ENCODE peak calls at places on chromosome 20, in five cellular contexts. T is breast epithelium, W is trophoblast cell, D is suprapubic skin, G is hepatocyte. S is an unnamed sample.

GRCh38 chr20:3712279-3712873 is at the start of gene SIGLEC1:
- DNase-seq in W (peak), G (no peak), D (no peak), T (no peak), S (no peak)

GRCh38 chr20:62489186-62489939 is 13.6 kb upstream of the GATA5 start:
- DNase-seq in D (no peak), G (peak), T (no peak), W (no peak), S (no peak)

GRCh38 chr20:32247957-32248497 is 29.4 kb upstream of the KIF3B start:
- DNase-seq in G (no peak), T (no peak), D (no peak), W (peak), S (no peak)

GRCh38 chr20:21607971-21608735 is 94.3 kb upstream of the NKX2-2 start:
- DNase-seq in G (no peak), D (no peak), T (peak), W (no peak), S (no peak)

GRCh38 chr20:23203951-23204730 is 118.0 kb upstream of the CD93 start:
- DNase-seq in D (no peak), G (no peak), W (no peak), T (no peak), S (peak)

GRCh38 chr20:34526466-34526865 is 10.2 kb downstream of the DYNLRB1 start:
- DNase-seq in T (no peak), W (no peak), D (peak), G (no peak), S (no peak)

GRCh38 chr20:35326021-35326731 is 34.0 kb upstream of the FAM83C start:
- DNase-seq in G (peak), W (no peak), T (no peak), D (no peak), S (no peak)

GRCh38 chr20:34109442-34109841 is 2.6 kb downstream of the EIF2S2 start:
- DNase-seq in G (no peak), W (no peak), D (no peak), T (no peak), S (no peak)

GRCh38 chr20:33644313-33645071 is 17.6 kb upstream of the C20orf144 start:
- DNase-seq in G (no peak), W (no peak), T (no peak), D (peak), S (no peak)

GRCh38 chr20:43583982-43584432 is 6.7 kb upstream of the IFT52 start:
- DNase-seq in G (peak), T (no peak), D (no peak), W (no peak), S (peak)

GRCh38 chr20:8334641-8335040 is 202.6 kb downstream of the PLCB1 start:
- DNase-seq in D (no peak), W (no peak), T (no peak), G (no peak), S (no peak)

GRCh38 chr20:50323777-50324604 is 133.4 kb downstream of the CEBPB start:
- DNase-seq in G (no peak), D (no peak), T (peak), W (no peak), S (no peak)

GRCh38 chr20:12699374-12700228 is 309.2 kb upstream of the SPTLC3 start:
- DNase-seq in D (no peak), T (no peak), G (peak), W (no peak), S (no peak)

GRCh38 chr20:62707981-62708521 is 585 bp upstream of the NTSR1 start:
- DNase-seq in T (no peak), D (no peak), G (no peak), W (no peak), S (no peak)

GRCh38 chr20:32537657-32538525 is 47.2 kb downstream of the NOL4L start:
- DNase-seq in D (no peak), W (no peak), G (peak), T (no peak), S (no peak)

GRCh38 chr20:38628580-38629470 is 27.2 kb downstream of the ARHGAP40 start:
- DNase-seq in G (no peak), W (no peak), D (no peak), T (no peak), S (no peak)

GRCh38 chr20:33684533-33685327 is 1.5 kb downstream of the E2F1 start:
- DNase-seq in T (no peak), D (no peak), W (no peak), G (no peak), S (no peak)

GRCh38 chr20:32567384-32568178 is 17.6 kb downstream of the NOL4L start:
- DNase-seq in D (no peak), T (no peak), W (no peak), G (no peak), S (no peak)

GRCh38 chr20:19784511-19785172 is 26.6 kb downstream of the RIN2 start:
- DNase-seq in T (peak), G (peak), D (no peak), W (peak), S (no peak)

GRCh38 chr20:29302979-29303644 is 1954.4 kb upstream of the DEFB115 start:
- DNase-seq in W (no peak), T (no peak), G (no peak), D (no peak), S (no peak)

GRCh38 chr20:33944914-33945313 is 48.8 kb upstream of the RALY start:
- DNase-seq in T (no peak), G (no peak), W (no peak), D (no peak), S (no peak)

GRCh38 chr20:52847029-52847660 is 125.0 kb upstream of the TSHZ2 start:
- DNase-seq in G (no peak), D (no peak), T (no peak), W (no peak), S (no peak)

GRCh38 chr20:5718896-5719595 is 31.2 kb upstream of the SHLD1 start:
- DNase-seq in W (no peak), G (no peak), T (peak), D (no peak), S (no peak)

GRCh38 chr20:36298061-36298460 is 8.1 kb upstream of the DLGAP4 start:
- DNase-seq in T (no peak), G (no peak), W (no peak), D (no peak), S (no peak)

GRCh38 chr20:48098866-48099265 is 313.6 kb upstream of the SULF2 start:
- DNase-seq in W (no peak), G (no peak), D (no peak), T (no peak), S (no peak)

GRCh38 chr20:10448270-10449156 is 13.4 kb downstream of the SLX4IP start:
- DNase-seq in T (no peak), D (no peak), W (no peak), G (no peak), S (no peak)

GRCh38 chr20:10453241-10453640 is 18.1 kb downstream of the SLX4IP start:
- DNase-seq in G (no peak), W (no peak), D (no peak), T (no peak), S (no peak)

GRCh38 chr20:10449270-10449669 is 14.2 kb downstream of the SLX4IP start:
- DNase-seq in G (no peak), T (no peak), D (no peak), W (no peak), S (no peak)

DNA sequence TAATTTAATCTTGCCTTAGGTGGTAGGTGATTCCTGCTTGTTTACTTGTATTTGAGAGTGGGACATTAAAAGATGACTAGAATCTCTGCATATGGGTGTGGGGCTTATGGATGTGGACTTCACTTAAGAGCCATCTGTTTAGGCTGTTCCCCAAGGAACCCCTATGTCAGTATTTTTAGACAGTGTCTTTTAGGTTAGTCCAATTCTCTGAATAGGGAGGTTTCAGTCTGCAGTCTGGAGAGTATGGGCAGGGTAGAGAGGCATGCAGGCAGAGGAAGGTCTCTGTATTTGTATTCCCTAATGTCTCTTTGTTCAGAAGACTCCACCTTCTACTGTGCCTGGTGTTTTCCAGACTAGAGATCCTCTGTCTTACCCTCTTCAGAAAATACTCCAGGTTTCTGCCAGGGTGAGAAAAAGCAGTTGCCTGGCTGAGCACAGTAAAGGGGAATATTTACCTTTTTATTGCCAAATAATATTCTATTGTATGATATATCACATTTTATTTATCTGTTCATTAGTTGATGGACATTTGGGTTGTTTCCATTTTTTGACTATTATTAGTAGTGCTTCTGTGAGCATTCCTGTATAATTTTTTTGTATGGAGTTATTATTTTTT is 19.1 kb downstream of the SLX4IP start:
- DNase-seq in W (no peak), D (no peak), T (no peak), G (no peak), S (no peak)
- H3K27ac ChIP-seq in W (no peak), D (no peak), T (no peak), G (no peak), S (no peak)

DNA sequence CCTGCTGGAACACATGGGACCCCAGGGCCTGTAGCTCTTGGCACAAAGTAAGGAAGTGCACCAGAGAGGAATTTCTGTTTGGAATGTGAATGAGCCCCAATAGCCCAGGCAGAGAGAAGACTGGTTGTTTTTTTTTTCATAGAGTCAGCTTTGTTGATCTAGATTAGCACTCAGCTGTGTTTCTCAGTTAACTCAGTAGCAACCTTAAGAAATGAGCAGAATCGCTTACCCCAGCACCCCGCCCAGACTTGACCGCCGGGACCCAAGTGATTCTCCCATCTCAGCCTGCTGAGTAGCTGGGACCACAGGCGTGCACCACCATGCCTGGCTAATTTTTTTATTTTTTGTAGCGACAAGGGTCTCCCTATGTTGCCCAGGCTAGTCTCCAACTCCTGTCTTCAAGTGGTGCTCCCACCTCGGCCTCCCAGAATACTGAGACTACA is 2.8 kb downstream of the MGME1 start:
- DNase-seq in T (peak), D (no peak), W (no peak), G (no peak), S (no peak)
- H3K4me3 ChIP-seq in T (peak), D (peak), W (no peak), G (peak), S (peak)

GRCh38 chr20:64003970-64004725 is 23.2 kb downstream of the PRPF6 start:
- DNase-seq in W (no peak), G (no peak), T (no peak), D (no peak), S (no peak)

GRCh38 chr20:64005394-64005793 is 24.5 kb downstream of the PRPF6 start:
- DNase-seq in T (no peak), W (no peak), G (no peak), D (no peak), S (no peak)

GRCh38 chr20:64006902-64007301 is 26.0 kb downstream of the PRPF6 start:
- DNase-seq in D (no peak), W (no peak), T (no peak), G (no peak), S (no peak)

GRCh38 chr20:64009811-64010387 is 26.1 kb upstream of the C20orf204 start:
- DNase-seq in T (no peak), D (no peak), G (no peak), W (no peak), S (no peak)

DNA sequence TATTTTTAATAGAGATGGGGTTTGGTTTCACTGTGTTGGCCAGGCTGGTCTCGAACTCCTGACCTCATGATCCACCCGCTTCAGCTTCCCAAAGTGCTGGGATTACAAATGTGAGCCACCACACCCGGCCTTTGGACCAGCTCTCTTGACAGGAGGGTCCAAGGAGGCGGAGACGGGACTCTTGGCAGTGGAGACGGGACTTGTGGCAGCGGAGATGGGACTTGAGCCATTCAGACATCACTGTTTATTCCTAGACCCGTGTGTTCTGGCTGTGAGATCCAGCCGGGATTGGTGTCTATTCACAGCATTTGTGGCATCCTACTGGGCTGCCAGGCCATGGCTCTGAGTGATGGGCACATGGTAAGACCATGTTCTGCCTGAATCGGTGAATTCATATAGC is 25.6 kb downstream of the PRPF6 start:
- DNase-seq in T (no peak), W (no peak), G (no peak), D (no peak), S (no peak)
- H3K27ac ChIP-seq in T (no peak), W (no peak), G (no peak), D (no peak), S (no peak)

GRCh38 chr20:2693996-2694471 is 1.5 kb downstream of the EBF4 start:
- DNase-seq in W (no peak), T (no peak), D (peak), G (no peak), S (no peak)

GRCh38 chr20:2692036-2692885 is at the start of gene EBF4:
- DNase-seq in W (no peak), T (peak), G (peak), D (peak), S (no peak)

GRCh38 chr20:2694519-2694918 is 1.9 kb downstream of the EBF4 start:
- DNase-seq in G (no peak), T (no peak), W (no peak), D (peak), S (no peak)

GRCh38 chr20:2692886-2693285 is 306 bp downstream of the EBF4 start:
- DNase-seq in D (no peak), T (no peak), G (no peak), W (no peak), S (no peak)

DNA sequence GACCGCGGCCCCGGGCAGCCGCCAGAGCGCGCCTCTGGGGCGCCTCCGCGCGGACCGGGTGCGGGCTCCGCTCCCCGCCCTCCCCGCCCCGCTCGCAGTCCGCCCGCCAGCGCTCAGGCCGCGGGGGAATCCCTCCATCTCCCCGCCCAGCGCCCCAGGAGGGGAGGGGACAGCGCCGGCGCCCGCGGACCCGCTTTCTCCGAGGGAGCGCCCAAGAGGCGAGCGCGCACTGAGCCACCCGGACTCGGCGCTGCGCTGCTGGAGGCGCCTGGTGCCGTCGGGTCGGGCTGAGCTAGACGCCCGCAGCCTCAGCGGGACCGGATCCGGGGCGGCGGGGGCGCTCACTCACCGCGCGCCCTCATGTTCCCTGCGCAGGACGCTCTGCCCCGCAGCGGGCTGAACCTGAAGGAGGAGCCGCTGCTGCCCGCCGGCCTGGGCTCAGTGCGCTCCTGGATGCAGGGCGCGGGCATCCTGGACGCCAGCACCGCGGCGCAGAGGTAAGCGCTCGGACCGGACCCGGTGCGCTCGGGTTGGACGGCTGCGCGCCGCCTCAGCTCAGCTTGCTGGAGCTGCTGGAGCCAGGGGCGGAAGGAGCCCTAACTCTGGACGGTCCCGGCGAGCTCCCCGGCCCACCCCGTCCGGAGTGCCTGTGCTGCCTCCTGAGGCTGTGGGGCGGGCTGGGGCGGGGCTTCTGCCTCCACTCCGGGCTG is 861 bp downstream of the EBF4 start:
- DNase-seq in D (peak), T (no peak), W (peak), G (peak), S (no peak)
- H3K4me3 ChIP-seq in D (peak), T (peak), W (peak), G (no peak), S (peak)

S was measured in coronary artery.